ENCODE peak calls at places on chromosomes 13 and 19, in ten cellular contexts. X is astrocyte; F is stimulated activated CD8-positive, alpha-beta memory T cell treated with anti-CD3 and anti-CD28 coated beads, Interleukin-7, amount 100 ng/mL, for 4 hours; A is WTC11; M is colonic mucosa; C is AG08396; U is EH; E is AG08395; I is dorsolateral prefrontal cortex; R is NB4. K is an unnamed sample.

GRCh38 chr13:29589967-29590366 is 5.5 kb downstream of the SLC7A1 start:
- DNase-seq in I (no peak), F (no peak), X (no peak), E (no peak), C (no peak), M (no peak), U (no peak), R (no peak), A (peak), K (no peak)

GRCh38 chr19:55384576-55385235 is 614 bp upstream of the TMEM238 start:
- DNase-seq in C (no peak), E (no peak), X (no peak), U (no peak), M (no peak), I (no peak), R (peak), A (no peak), F (no peak), K (no peak)

GRCh38 chr13:113192902-113193301 is 15.6 kb downstream of the PCID2 start:
- DNase-seq in A (no peak), F (no peak), X (peak), C (no peak), M (no peak), E (peak), U (peak), I (no peak), R (peak), K (no peak)

GRCh38 chr13:85709721-85710120 is 89.5 kb downstream of the SLITRK6 start:
- DNase-seq in X (no peak), C (no peak), A (no peak), U (no peak), M (no peak), F (no peak), I (no peak), E (no peak), R (no peak), K (no peak)

GRCh38 chr19:49409441-49410029 is 13.7 kb downstream of the PTH2 start:
- DNase-seq in C (no peak), I (no peak), A (no peak), E (no peak), M (no peak), F (no peak), X (no peak), R (peak), U (no peak), K (no peak)

GRCh38 chr19:1003283-1003682 is 3.1 kb downstream of the GRIN3B start:
- DNase-seq in F (no peak), A (no peak), C (no peak), U (no peak), E (no peak), R (no peak), X (no peak), M (no peak), I (no peak), K (no peak)

GRCh38 chr13:41658057-41658642 is 200.8 kb downstream of the RGCC start:
- DNase-seq in C (no peak), U (peak), F (no peak), R (no peak), I (no peak), A (no peak), X (peak), E (no peak), M (no peak), K (peak)

GRCh38 chr19:2629491-2630351 is 72.8 kb downstream of the GNG7 start:
- DNase-seq in U (no peak), R (peak), X (no peak), E (no peak), M (no peak), A (no peak), F (no peak), C (no peak), I (no peak), K (no peak)

GRCh38 chr13:32537580-32538233 is 888 bp downstream of the N4BP2L2 start:
- DNase-seq in C (no peak), X (no peak), U (no peak), R (peak), M (peak), A (peak), F (peak), I (peak), E (no peak), K (no peak)

GRCh38 chr19:876780-877314 is 16.1 kb downstream of the MED16 start:
- DNase-seq in F (no peak), I (no peak), A (no peak), E (no peak), R (no peak), C (no peak), X (no peak), M (no peak), U (no peak), K (no peak)

GRCh38 chr19:5403968-5404640 is 51.1 kb upstream of the ZNRF4 start:
- DNase-seq in I (no peak), A (peak), R (peak), C (peak), M (peak), U (peak), E (peak), X (peak), F (peak), K (peak)

GRCh38 chr19:19211499-19212432 is at the start of gene NCAN:
- DNase-seq in E (no peak), I (peak), C (no peak), U (no peak), X (no peak), R (no peak), M (no peak), A (peak), F (no peak), K (no peak)